ENCODE peak calls at places on chromosome 12, in six cellular contexts. D is AG09309, G is A549, W is kidney, F is HFF-Myc, E is transverse colon. H is an unnamed sample.
A peak's percentile ranks its signal among the peaks of the same experiment; 100 is the strongest.

GRCh38 chr12:64392221-64392620 is 1.7 kb upstream of the C12orf56 start:
- DNase-seq in D (peak; percentile 29), G (peak; percentile 54), W (no peak), F (no peak), E (no peak), H (no peak)

GRCh38 chr12:6532051-6532926 is 2.0 kb upstream of the GAPDH start:
- DNase-seq in D (peak; percentile 92), G (peak; percentile 89), W (peak; percentile 90), F (peak; percentile 92), E (peak; percentile 71), H (peak; percentile 69)

GRCh38 chr12:58557156-58557555 is 363.1 kb downstream of the LRIG3 start:
- DNase-seq in D (peak; percentile 66), G (no peak), W (no peak), F (peak; percentile 16), E (no peak), H (no peak)

GRCh38 chr12:110254971-110255540 is 26.0 kb upstream of the ATP2A2 start:
- DNase-seq in D (no peak), G (no peak), W (no peak), F (no peak), E (peak; percentile 37), H (no peak)

GRCh38 chr12:113134521-113134951 is 1.0 kb downstream of the RASAL1 start:
- DNase-seq in D (no peak), G (no peak), W (no peak), F (no peak), E (no peak), H (no peak)

GRCh38 chr12:89960011-89960507 is 251.4 kb upstream of the ATP2B1 start:
- DNase-seq in D (peak; percentile 24), G (no peak), W (no peak), F (no peak), E (no peak), H (no peak)

GRCh38 chr12:79659961-79660431 is 30.8 kb downstream of the PAWR start:
- DNase-seq in D (no peak), G (no peak), W (no peak), F (no peak), E (no peak), H (no peak)

GRCh38 chr12:124380793-124381453 is 86.0 kb downstream of the RFLNA start:
- DNase-seq in D (no peak), G (no peak), W (no peak), F (no peak), E (no peak), H (no peak)

GRCh38 chr12:119374615-119375014 is 40.1 kb downstream of the CCDC60 start:
- DNase-seq in D (no peak), G (no peak), W (no peak), F (no peak), E (no peak), H (no peak)

GRCh38 chr12:119375619-119376018 is 41.1 kb downstream of the CCDC60 start:
- DNase-seq in D (no peak), G (no peak), W (no peak), F (no peak), E (no peak), H (no peak)

GRCh38 chr12:119372540-119372939 is 38.0 kb downstream of the CCDC60 start:
- DNase-seq in D (no peak), G (no peak), W (no peak), F (no peak), E (no peak), H (no peak)

GRCh38 chr12:119369907-119370546 is 35.5 kb downstream of the CCDC60 start:
- DNase-seq in D (no peak), G (no peak), W (no peak), F (no peak), E (no peak), H (no peak)

DNA sequence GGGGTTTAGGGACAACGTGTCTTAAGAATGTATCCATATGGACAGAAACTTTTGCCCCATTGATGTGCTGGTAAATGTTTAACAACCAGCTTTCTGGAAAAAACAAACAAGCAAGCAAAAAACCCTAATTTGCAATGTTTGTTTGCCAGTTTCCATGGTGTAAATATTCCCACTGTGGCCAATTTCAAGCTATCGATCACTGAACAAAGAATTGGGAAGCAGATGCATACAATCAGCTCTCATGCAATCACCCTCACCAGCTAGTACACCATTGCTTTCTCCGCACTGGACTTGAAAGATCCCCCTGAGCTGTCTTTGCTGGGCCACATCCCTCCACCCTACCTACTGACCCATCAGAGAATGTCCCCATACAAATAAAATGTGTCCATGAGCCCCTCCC is 40.6 kb downstream of the CCDC60 start:
- DNase-seq in D (no peak), G (no peak), W (no peak), F (no peak), E (no peak), H (no peak)
- H3K4me3 ChIP-seq in D (no peak overlapping the region), G (no peak overlapping the region), W (no peak overlapping the region), F (no peak overlapping the region), E (no peak overlapping the region), H (no peak overlapping the region)

GRCh38 chr12:122003646-122004611 is 17.8 kb upstream of the BCL7A start:
- DNase-seq in D (no peak), G (no peak), W (peak; percentile 56), F (peak; percentile 16), E (peak; percentile 12), H (no peak)

GRCh38 chr12:122006186-122006926 is 15.3 kb upstream of the BCL7A start:
- DNase-seq in D (no peak), G (no peak), W (peak; percentile 57), F (no peak), E (no peak), H (no peak)

GRCh38 chr12:122001379-122002209 is 20.1 kb upstream of the BCL7A start:
- DNase-seq in D (no peak), G (no peak), W (no peak), F (no peak), E (no peak), H (no peak)

GRCh38 chr12:122004633-122005071 is 17.0 kb upstream of the BCL7A start:
- DNase-seq in D (no peak), G (no peak), W (peak; percentile 61), F (no peak), E (no peak), H (no peak)

GRCh38 chr12:122005252-122005651 is 16.4 kb upstream of the BCL7A start:
- DNase-seq in D (no peak), G (no peak), W (peak; percentile 18), F (no peak), E (no peak), H (no peak)
- H3K4me3 ChIP-seq in D (no peak overlapping the region), G (no peak overlapping the region), W (no peak overlapping the region), F (no peak overlapping the region), E (no peak overlapping the region), H (no peak overlapping the region)

DNA sequence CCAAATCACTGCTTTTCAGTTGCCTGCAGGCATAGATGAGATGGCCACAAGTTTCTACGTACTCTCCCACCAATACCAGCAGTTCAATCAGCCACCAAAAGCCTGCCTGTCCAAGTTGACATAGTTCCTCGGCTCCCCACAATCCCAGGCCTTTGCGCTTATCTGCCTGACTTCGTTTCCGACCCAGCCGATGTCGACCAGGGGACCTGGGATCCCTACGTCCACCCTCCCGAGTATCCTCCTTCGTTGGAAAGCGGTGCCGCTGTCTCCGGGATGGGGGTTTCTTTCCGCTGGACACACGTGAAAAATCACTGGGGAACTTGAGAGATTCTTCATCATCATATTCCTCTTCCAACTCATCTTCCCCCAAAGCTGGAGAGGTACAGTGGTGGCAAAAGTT is 1.6 kb downstream of the DNAJC14 start:
- DNase-seq in D (no peak), G (no peak), W (no peak), F (no peak), E (no peak), H (no peak)
- H3K4me3 ChIP-seq in D (no peak overlapping the region), G (no peak overlapping the region), W (no peak overlapping the region), F (no peak overlapping the region), E (no peak overlapping the region), H (no peak overlapping the region)

DNA sequence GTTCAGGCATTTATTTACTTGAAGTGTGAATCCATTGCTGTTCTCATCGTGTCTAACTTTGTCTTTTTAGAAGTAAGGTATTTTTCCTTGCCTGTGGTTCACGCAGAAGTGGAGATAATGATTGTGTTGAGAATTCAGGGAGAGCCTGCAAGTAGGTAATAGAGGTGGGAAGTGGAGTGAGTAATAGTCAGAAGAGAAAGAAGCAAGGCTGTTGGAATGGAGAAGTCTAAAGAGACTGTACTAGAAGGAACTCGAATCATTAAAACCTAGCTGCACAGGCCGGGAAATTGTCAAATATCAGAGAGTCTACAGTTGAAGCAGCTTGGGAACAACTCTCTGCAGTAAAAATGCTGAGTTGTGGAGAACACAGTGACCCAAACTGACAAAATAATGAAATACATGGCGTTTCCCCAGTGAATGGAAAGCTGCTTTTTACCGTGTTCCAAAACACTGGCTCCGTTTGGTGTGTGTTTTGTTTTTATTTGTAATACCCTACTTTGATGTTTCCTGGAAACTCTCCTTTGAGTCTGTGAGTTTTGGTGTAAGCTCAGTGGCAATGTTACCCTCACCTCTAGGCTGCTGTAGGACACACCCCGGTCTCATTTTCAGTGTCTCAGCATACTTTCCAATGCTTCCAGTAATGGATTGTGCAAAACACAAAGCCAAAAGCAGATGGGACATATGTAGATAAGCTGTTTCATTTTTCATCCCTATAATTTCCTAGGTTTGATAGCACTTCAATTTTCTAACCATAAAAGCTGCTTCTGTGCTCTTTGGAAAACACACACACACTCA is 146.6 kb downstream of the CRADD start:
- DNase-seq in D (no peak), G (no peak), W (no peak), F (no peak), E (no peak), H (no peak)
- H3K4me3 ChIP-seq in D (no peak overlapping the region), G (no peak overlapping the region), W (no peak overlapping the region), F (no peak overlapping the region), E (no peak overlapping the region), H (no peak overlapping the region)

GRCh38 chr12:29429999-29430698 is 49.2 kb upstream of the ERGIC2 start:
- DNase-seq in D (no peak), G (no peak), W (no peak), F (no peak), E (no peak), H (no peak)

GRCh38 chr12:29426516-29426915 is 45.5 kb upstream of the ERGIC2 start:
- DNase-seq in D (no peak), G (no peak), W (no peak), F (no peak), E (no peak), H (no peak)

GRCh38 chr12:29428630-29429029 is 47.7 kb upstream of the ERGIC2 start:
- DNase-seq in D (peak; percentile 52), G (no peak), W (no peak), F (peak; percentile 7), E (no peak), H (no peak)

GRCh38 chr12:29427964-29428363 is 47.0 kb upstream of the ERGIC2 start:
- DNase-seq in D (no peak), G (no peak), W (no peak), F (no peak), E (no peak), H (no peak)

DNA sequence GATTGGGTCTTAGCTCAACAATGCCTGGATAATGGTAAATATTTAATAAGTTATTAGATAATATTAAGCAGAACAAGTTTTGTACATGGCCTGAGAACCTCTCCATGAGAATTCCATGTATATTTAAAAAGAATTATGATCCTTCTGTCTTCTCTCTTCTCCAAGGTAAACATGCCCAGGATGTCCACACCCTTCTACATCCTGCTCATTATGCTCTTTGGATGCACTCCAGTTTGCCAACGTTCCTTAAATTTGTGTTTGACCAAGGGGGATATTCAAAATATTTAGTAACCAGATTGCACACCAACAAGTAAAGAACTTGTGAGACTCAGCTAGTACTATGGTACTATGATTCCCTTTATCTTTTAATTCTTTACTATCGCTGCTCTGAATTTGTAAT is 44.8 kb upstream of the ERGIC2 start:
- DNase-seq in D (no peak), G (no peak), W (no peak), F (no peak), E (no peak), H (no peak)
- H3K4me3 ChIP-seq in D (no peak overlapping the region), G (no peak overlapping the region), W (no peak overlapping the region), F (no peak overlapping the region), E (no peak overlapping the region), H (no peak overlapping the region)

H was measured in psoas muscle.